ENCODE peak calls at places on chromosome 3, in ten cellular contexts. U is natural killer cell treated with Interleukin-12 subunit alpha and Interleukin-12 subunit beta and Interleukin-15 and Interleukin-18, amount 100 ng/mL, for 72 hours; A is SK-N-SH; D is AG04450; Y is DMS 273 treated with DMSO at 0.1 percent for 48 hours; T is SIG-M5; I is cardiac fibroblast; J is globus pallidus; E is brain microvascular endothelial cell; P is MV-4-11. V is an unnamed sample.

GRCh38 chr3:42185044-42185443 is 80.9 kb downstream of the CCK start:
- DNase-seq in D (peak; percentile 15), I (no peak), A (no peak), U (no peak), T (no peak), E (no peak), P (no peak), J (no peak), Y (no peak), V (no peak)

GRCh38 chr3:159169828-159170227 is 368.0 kb downstream of the MFSD1 start:
- DNase-seq in I (peak; percentile 92), E (peak; percentile 53), Y (no peak), P (peak; percentile 33), D (peak; percentile 45), T (no peak), U (no peak), J (no peak), A (no peak), V (no peak)

GRCh38 chr3:120506828-120507774 is 56.3 kb upstream of the FSTL1 start:
- DNase-seq in P (peak; percentile 51), Y (peak; percentile 75), D (no peak), T (no peak), I (peak; percentile 73), U (no peak), J (peak; percentile 33), A (peak; percentile 34), E (peak; percentile 53), V (no peak)

GRCh38 chr3:100745617-100746016 is 36.3 kb downstream of the TFG start:
- DNase-seq in D (no peak), A (no peak), E (no peak), U (no peak), Y (no peak), I (no peak), J (no peak), P (no peak), T (no peak), V (no peak)

GRCh38 chr3:125967156-125967555 is 1.8 kb upstream of the ROPN1B start:
- DNase-seq in I (no peak), U (no peak), E (no peak), T (no peak), Y (no peak), D (no peak), A (no peak), J (no peak), P (no peak), V (no peak)

GRCh38 chr3:5136619-5137429 is 14.7 kb downstream of the ARL8B start:
- DNase-seq in I (peak; percentile 37), D (no peak), P (peak; percentile 86), Y (peak; percentile 3), A (peak; percentile 37), U (no peak), J (no peak), E (no peak), T (peak; percentile 84), V (peak; percentile 34)

GRCh38 chr3:29977360-29977759 is 629.0 kb upstream of the TGFBR2 start:
- DNase-seq in J (no peak), E (no peak), U (no peak), A (no peak), P (no peak), T (no peak), Y (no peak), I (peak; percentile 43), D (no peak), V (no peak)

GRCh38 chr3:123372789-123373534 is 75.9 kb downstream of the ADCY5 start:
- DNase-seq in U (no peak), I (no peak), Y (no peak), A (no peak), E (no peak), D (no peak), J (no peak), T (no peak), P (no peak), V (no peak)

GRCh38 chr3:126261037-126261436 is 80.7 kb upstream of the ALDH1L1 start:
- DNase-seq in A (no peak), P (peak; percentile 90), I (peak; percentile 82), J (no peak), D (no peak), T (peak; percentile 55), E (no peak), U (no peak), Y (no peak), V (no peak)

GRCh38 chr3:52221563-52222318 is 3.7 kb downstream of the TLR9 start:
- DNase-seq in J (no peak), Y (no peak), D (no peak), A (no peak), U (no peak), P (no peak), E (no peak), I (no peak), T (no peak), V (no peak)

GRCh38 chr3:23085256-23085655 is 117.9 kb upstream of the UBE2E2 start:
- DNase-seq in J (no peak), D (no peak), A (no peak), Y (no peak), I (peak; percentile 14), U (no peak), E (peak; percentile 20), T (no peak), P (no peak), V (no peak)

GRCh38 chr3:56630966-56631365 is 52.1 kb downstream of the TASOR start:
- DNase-seq in U (no peak), Y (no peak), E (no peak), T (no peak), I (no peak), D (no peak), P (no peak), A (no peak), J (no peak), V (no peak)

GRCh38 chr3:64047214-64047613 is 23.9 kb upstream of the PSMD6 start:
- DNase-seq in D (no peak), I (no peak), U (no peak), A (no peak), P (no peak), J (no peak), Y (no peak), T (no peak), E (no peak), V (no peak)

GRCh38 chr3:79467721-79468120 is 300.1 kb downstream of the ROBO1 start:
- DNase-seq in E (peak; percentile 6), A (no peak), U (no peak), I (peak; percentile 1), D (no peak), Y (no peak), P (no peak), J (no peak), T (no peak), V (no peak)

GRCh38 chr3:35200056-35200455 is 439.3 kb upstream of the ARPP21 start:
- DNase-seq in I (peak; percentile 56), Y (no peak), D (no peak), A (no peak), P (peak; percentile 74), U (no peak), T (no peak), E (peak; percentile 70), J (no peak), V (no peak)

GRCh38 chr3:170098753-170099152 is 61.0 kb downstream of the GPR160 start:
- DNase-seq in A (no peak), D (no peak), Y (no peak), J (no peak), E (no peak), U (no peak), T (no peak), I (peak; percentile 32), P (no peak), V (no peak)

GRCh38 chr3:131083190-131083863 is 56.6 kb downstream of the NEK11 start:
- DNase-seq in E (no peak), U (no peak), J (peak; percentile 96), I (peak; percentile 14), Y (peak; percentile 88), A (peak; percentile 77), D (no peak), P (no peak), T (no peak), V (no peak)

GRCh38 chr3:197083486-197083885 is 53.9 kb upstream of the MELTF start:
- DNase-seq in E (peak; percentile 84), I (peak; percentile 92), J (no peak), U (peak; percentile 60), P (peak; percentile 71), Y (no peak), T (peak; percentile 7), A (no peak), D (peak; percentile 29), V (no peak)

GRCh38 chr3:56955551-56956131 is 104.8 kb upstream of the SPATA12 start:
- DNase-seq in U (no peak), D (no peak), I (no peak), Y (no peak), J (no peak), E (no peak), P (no peak), T (no peak), A (no peak), V (no peak)

GRCh38 chr3:4899654-4900236 is 79.5 kb upstream of the BHLHE40 start:
- DNase-seq in D (no peak), U (no peak), A (no peak), Y (no peak), I (no peak), E (no peak), J (no peak), T (no peak), P (no peak), V (no peak)

GRCh38 chr3:117463276-117463675 is 753.7 kb downstream of the TUSC7 start:
- DNase-seq in P (no peak), D (no peak), Y (no peak), T (no peak), A (no peak), U (no peak), E (no peak), J (no peak), I (no peak), V (no peak)

GRCh38 chr3:61929631-61930030 is 368.3 kb downstream of the PTPRG start:
- DNase-seq in P (no peak), E (no peak), I (no peak), A (peak; percentile 22), D (no peak), T (no peak), J (no peak), Y (no peak), U (no peak), V (no peak)

GRCh38 chr3:79651536-79652065 is 116.2 kb downstream of the ROBO1 start:
- DNase-seq in U (no peak), J (no peak), A (no peak), D (no peak), P (no peak), T (no peak), I (no peak), Y (no peak), E (peak; percentile 46), V (no peak)

GRCh38 chr3:98971183-98971681 is 69.7 kb upstream of the DCBLD2 start:
- DNase-seq in U (no peak), D (no peak), E (peak; percentile 79), P (no peak), T (no peak), A (no peak), J (no peak), I (peak; percentile 95), Y (no peak), V (no peak)

GRCh38 chr3:39631136-39631535 is 163.7 kb downstream of the MOBP start:
- DNase-seq in T (no peak), I (no peak), Y (no peak), A (no peak), P (no peak), U (no peak), D (no peak), J (no peak), E (no peak), V (no peak)

GRCh38 chr3:104425416-104425815 is 941.3 kb upstream of the ALCAM start:
- DNase-seq in T (no peak), J (no peak), U (no peak), D (no peak), E (no peak), A (no peak), I (no peak), Y (no peak), P (no peak), V (no peak)

GRCh38 chr3:113985526-113985925 is 37.7 kb downstream of the ZDHHC23 start:
- DNase-seq in A (no peak), J (no peak), U (no peak), I (no peak), T (no peak), D (no peak), P (peak; percentile 76), Y (no peak), E (no peak), V (no peak)

GRCh38 chr3:114846779-114847178 is 300.3 kb downstream of the ZBTB20 start:
- DNase-seq in I (no peak), D (peak; percentile 16), A (no peak), U (no peak), E (no peak), P (no peak), J (no peak), T (no peak), Y (no peak), V (no peak)

V was measured in GF-D8.